ENCODE peak calls at places on chromosomes 2 and 18, in nine cellular contexts. V is AML-193; O is left kidney; N is stimulated activated CD4-positive, alpha-beta T cell treated with anti-CD3 and anti-CD28 coated beads, Interleukin-2, amount 100 ng/mL, for 48 hours; E is IMR-90; R is prostate gland; S is NCI-H187; P is stromal cell of bone marrow; L is osteocyte. G is an unnamed sample.

GRCh38 chr2:183037281-183037659 is 987 bp downstream of the NCKAP1 start:
- DNase-seq in L (no peak), P (peak), E (peak), R (no peak), O (peak), V (no peak), S (no peak), N (no peak), G (no peak)

GRCh38 chr18:59065684-59066083 is 74.0 kb upstream of the SEC11C start:
- DNase-seq in L (no peak), V (no peak), P (no peak), E (no peak), N (no peak), O (no peak), R (peak), S (no peak), G (no peak)

GRCh38 chr2:229176136-229176535 is 95.0 kb downstream of the PID1 start:
- DNase-seq in P (no peak), R (no peak), N (no peak), V (no peak), S (no peak), L (no peak), E (no peak), O (no peak), G (no peak)

GRCh38 chr2:206989306-206989705 is 50.0 kb downstream of the CPO start:
- DNase-seq in R (no peak), L (no peak), V (peak), S (no peak), N (peak), O (peak), E (no peak), P (no peak), G (no peak)

GRCh38 chr2:238066218-238066617 is 5.4 kb downstream of the SCLY start:
- DNase-seq in P (no peak), S (no peak), R (no peak), V (no peak), N (no peak), O (no peak), L (peak), E (no peak), G (no peak)

GRCh38 chr2:23381084-23381483 is 3.9 kb upstream of the KLHL29 start:
- DNase-seq in P (peak), O (no peak), E (peak), V (peak), L (no peak), N (no peak), R (peak), S (no peak), G (peak)

GRCh38 chr18:48678237-48679115 is 139.6 kb downstream of the CTIF start:
- DNase-seq in N (no peak), P (no peak), R (no peak), V (no peak), E (no peak), O (no peak), L (no peak), S (no peak), G (no peak)

GRCh38 chr18:3566851-3567250 is 116.9 kb downstream of the TGIF1 start:
- DNase-seq in R (no peak), P (no peak), S (no peak), N (no peak), V (no peak), E (no peak), L (no peak), O (no peak), G (no peak)

GRCh38 chr2:230916218-230916617 is 8.8 kb downstream of the GPR55 start:
- DNase-seq in S (no peak), E (no peak), P (no peak), V (no peak), R (no peak), N (no peak), O (no peak), L (no peak), G (no peak)

GRCh38 chr2:236167297-236168109 is 683 bp downstream of the GBX2 start:
- DNase-seq in N (no peak), L (no peak), V (no peak), S (no peak), E (peak), O (peak), P (no peak), R (no peak), G (no peak)

GRCh38 chr2:178990533-178991241 is 59.2 kb downstream of the CCDC141 start:
- DNase-seq in P (no peak), E (no peak), R (no peak), S (no peak), O (no peak), N (no peak), L (no peak), V (no peak), G (no peak)

G was measured in astrocyte of the cerebellum.